ENCODE peak calls at places on chromosomes 1 and 21, in eight cellular contexts. L is fibroblast of the aortic adventitia, Q is EH, C is cerebellum, G is occipital lobe, T is HT1080, I is HEK293T, W is NCI-H1417. Z is an unnamed sample.

GRCh38 chr21:26842976-26843911 is 2.0 kb downstream of the ADAMTS1 start:
- DNase-seq in I (peak; percentile 80), L (peak; percentile 97), T (peak; percentile 86), C (peak; percentile 75), G (peak; percentile 83), W (peak; percentile 62), Q (peak; percentile 96), Z (peak; percentile 98)

GRCh38 chr1:52365091-52365745 is 787 bp downstream of the CC2D1B start:
- DNase-seq in T (peak; percentile 72), L (peak; percentile 63), Q (peak; percentile 83), W (no peak), I (no peak), G (peak; percentile 8), C (peak; percentile 35), Z (peak; percentile 86)

GRCh38 chr1:40717960-40718359 is 26.5 kb downstream of the NFYC start:
- DNase-seq in G (no peak), I (no peak), T (no peak), C (no peak), Q (peak; percentile 23), W (no peak), L (peak; percentile 13), Z (peak; percentile 8)

GRCh38 chr1:171566467-171566866 is 55.6 kb upstream of the MYOCOS start:
- DNase-seq in T (no peak), Q (no peak), G (no peak), L (peak; percentile 6), W (no peak), I (no peak), C (peak; percentile 54), Z (no peak)

GRCh38 chr1:150532860-150533259 is 16.3 kb upstream of the ADAMTSL4 start:
- DNase-seq in I (no peak), Q (no peak), T (no peak), L (peak; percentile 54), G (no peak), C (no peak), W (no peak), Z (no peak)

GRCh38 chr1:119724611-119725218 is 13.0 kb downstream of the PHGDH start:
- DNase-seq in C (no peak), G (no peak), T (no peak), Q (no peak), I (no peak), W (no peak), L (no peak), Z (no peak)

GRCh38 chr1:9384751-9385245 is 92.1 kb downstream of the SPSB1 start:
- DNase-seq in T (no peak), Q (peak; percentile 80), G (peak; percentile 40), W (no peak), I (no peak), C (no peak), L (no peak), Z (no peak)

GRCh38 chr1:29824478-29825273 is 588.4 kb downstream of the PTPRU start:
- DNase-seq in T (no peak), Q (no peak), W (no peak), C (no peak), G (no peak), I (no peak), L (no peak), Z (no peak)

GRCh38 chr1:41380979-41381690 is 19.9 kb downstream of the FOXO6 start:
- DNase-seq in Q (no peak), C (peak; percentile 48), I (peak; percentile 56), W (peak; percentile 95), G (no peak), T (no peak), L (no peak), Z (no peak)

GRCh38 chr21:32021319-32022027 is 148.7 kb downstream of the HUNK start:
- DNase-seq in W (no peak), Q (no peak), T (no peak), G (peak; percentile 8), C (peak; percentile 23), L (no peak), I (no peak), Z (no peak)

GRCh38 chr1:109821831-109822745 is 58.4 kb upstream of the EPS8L3 start:
- DNase-seq in C (no peak), G (no peak), L (peak; percentile 76), T (peak; percentile 79), Q (peak; percentile 86), W (no peak), I (peak; percentile 8), Z (peak; percentile 44)

GRCh38 chr21:31557956-31558838 is 101.3 kb upstream of the SOD1 start:
- DNase-seq in Q (no peak), G (peak; percentile 29), W (peak; percentile 97), I (peak; percentile 60), L (no peak), C (peak; percentile 69), T (no peak), Z (peak; percentile 10)

GRCh38 chr1:21520899-21521716 is 11.9 kb downstream of the ALPL start:
- DNase-seq in I (no peak), L (peak; percentile 44), W (no peak), G (no peak), T (peak; percentile 15), Q (peak; percentile 72), C (no peak), Z (peak; percentile 63)

Z was measured in adipocyte.